ENCODE peak calls at places on chromosomes 6 and 20, in nine cellular contexts. H is neural progenitor cell, Z is aorta, Q is MM.1S, A is GM23248, B is heart left ventricle, T is kidney, O is HepG2, D is pancreas. E is an unnamed sample.

GRCh38 chr20:5513975-5514516 is 197.3 kb upstream of the PROKR2 start:
- DNase-seq in H (no peak), Z (no peak), Q (no peak), A (peak; percentile 58), B (no peak), T (no peak), O (peak; percentile 99), D (no peak), E (no peak)

GRCh38 chr6:24694198-24694597 is 24.8 kb downstream of the C6orf62 start:
- DNase-seq in H (no peak), Z (no peak), Q (no peak), A (no peak), B (no peak), T (no peak), O (no peak), D (no peak), E (no peak)

GRCh38 chr6:22631101-22631500 is 61.7 kb downstream of the HDGFL1 start:
- DNase-seq in H (peak; percentile 18), Z (no peak), Q (no peak), A (no peak), B (no peak), T (no peak), O (no peak), D (no peak), E (no peak)

GRCh38 chr20:18831830-18832229 is 18.2 kb downstream of the SCP2D1 start:
- DNase-seq in H (no peak), Z (no peak), Q (no peak), A (peak; percentile 20), B (no peak), T (no peak), O (no peak), D (no peak), E (no peak)

GRCh38 chr6:43926644-43927524 is 156.9 kb downstream of the VEGFA start:
- DNase-seq in H (peak; percentile 72), Z (peak; percentile 62), Q (no peak), A (peak; percentile 95), B (no peak), T (peak; percentile 92), O (peak; percentile 90), D (peak; percentile 55), E (no peak)

GRCh38 chr20:11229772-11230171 is 556.0 kb upstream of the JAG1 start:
- DNase-seq in H (peak; percentile 37), Z (peak; percentile 82), Q (no peak), A (peak; percentile 96), B (peak; percentile 50), T (no peak), O (no peak), D (peak; percentile 22), E (peak; percentile 30)

GRCh38 chr20:8749986-8750385 is 318.9 kb upstream of the PLCB4 start:
- DNase-seq in H (no peak), Z (no peak), Q (no peak), A (peak; percentile 78), B (no peak), T (no peak), O (no peak), D (no peak), E (no peak)

GRCh38 chr6:74780831-74781230 is 425.0 kb downstream of the COL12A1 start:
- DNase-seq in H (no peak), Z (no peak), Q (no peak), A (no peak), B (no peak), T (no peak), O (no peak), D (no peak), E (no peak)

GRCh38 chr20:48265791-48266190 is 480.5 kb upstream of the SULF2 start:
- DNase-seq in H (no peak), Z (no peak), Q (no peak), A (no peak), B (no peak), T (no peak), O (no peak), D (no peak), E (no peak)

GRCh38 chr6:168102093-168102985 is 23.3 kb upstream of the FRMD1 start:
- DNase-seq in H (no peak), Z (peak; percentile 51), Q (no peak), A (no peak), B (no peak), T (peak; percentile 80), O (no peak), D (peak; percentile 68), E (peak; percentile 16)

GRCh38 chr20:61436674-61437279 is 184.7 kb downstream of the CDH4 start:
- DNase-seq in H (peak; percentile 94), Z (no peak), Q (no peak), A (peak; percentile 51), B (no peak), T (peak; percentile 59), O (no peak), D (no peak), E (no peak)

GRCh38 chr6:167956983-167957492 is 40.4 kb upstream of the KIF25 start:
- DNase-seq in H (no peak), Z (no peak), Q (no peak), A (peak; percentile 4), B (no peak), T (no peak), O (peak; percentile 74), D (no peak), E (no peak)

GRCh38 chr6:93351222-93351621 is 68.1 kb downstream of the EPHA7 start:
- DNase-seq in H (no peak), Z (no peak), Q (no peak), A (no peak), B (no peak), T (no peak), O (no peak), D (no peak), E (no peak)

DNA sequence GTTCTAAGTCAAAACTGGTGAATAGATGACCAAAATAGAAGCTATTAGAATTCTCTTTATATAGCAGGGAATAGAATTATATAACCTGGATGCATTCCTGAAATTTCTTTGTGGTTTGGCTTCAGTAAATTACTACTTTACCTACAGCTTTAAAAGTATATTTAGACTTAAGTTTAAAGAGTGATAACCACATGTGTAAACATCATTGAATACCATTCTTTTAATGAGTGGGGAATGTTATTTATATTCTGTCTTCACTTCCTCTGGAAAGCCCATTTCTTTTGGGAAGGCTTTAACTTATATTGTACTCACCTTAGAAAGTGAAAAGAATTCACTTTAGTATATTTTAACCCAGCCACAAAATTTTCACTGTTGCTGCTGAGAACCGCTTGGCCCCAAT is 39.1 kb downstream of the PLEKHG1 start:
- DNase-seq in H (no peak), Z (no peak), Q (no peak), A (no peak), B (no peak), T (no peak), O (no peak), D (no peak), E (no peak)
- H3K4me1 ChIP-seq in H (no peaks in the 10 kb centered on the region), Z (no peaks in the 10 kb centered on the region), Q (no peaks in the 10 kb centered on the region), A (peaks cover 8% of the 10 kb centered on the region), B (peaks cover 28% of the 10 kb centered on the region), T (peaks cover 22% of the 10 kb centered on the region), O (peaks cover 12% of the 10 kb centered on the region), D (no peaks in the 10 kb centered on the region), E (peaks cover 5% of the 10 kb centered on the region)

GRCh38 chr20:31566658-31567379 is 38.3 kb upstream of the ID1 start:
- DNase-seq in H (no peak), Z (no peak), Q (peak; percentile 87), A (no peak), B (no peak), T (peak; percentile 91), O (no peak), D (peak; percentile 47), E (no peak)
- H3K4me1 ChIP-seq in H (no peaks in the 10 kb centered on the region), Z (no peaks in the 10 kb centered on the region), Q (peaks cover 59% of the 10 kb centered on the region), A (peaks cover 41% of the 10 kb centered on the region), B (peaks cover 27% of the 10 kb centered on the region), T (peaks cover 4% of the 10 kb centered on the region), O (peaks cover 52% of the 10 kb centered on the region), D (no peaks in the 10 kb centered on the region), E (peaks cover 25% of the 10 kb centered on the region)

GRCh38 chr6:158774734-158775449 is 44.3 kb downstream of the EZR start:
- DNase-seq in H (no peak), Z (no peak), Q (no peak), A (no peak), B (no peak), T (no peak), O (no peak), D (no peak), E (no peak)

GRCh38 chr6:158777510-158777909 is 41.7 kb downstream of the EZR start:
- DNase-seq in H (no peak), Z (no peak), Q (no peak), A (no peak), B (no peak), T (no peak), O (no peak), D (no peak), E (no peak)

GRCh38 chr6:158775832-158776231 is 43.3 kb downstream of the EZR start:
- DNase-seq in H (no peak), Z (no peak), Q (no peak), A (no peak), B (no peak), T (no peak), O (no peak), D (no peak), E (no peak)

GRCh38 chr6:158778005-158778527 is 41.1 kb downstream of the EZR start:
- DNase-seq in H (no peak), Z (no peak), Q (no peak), A (no peak), B (no peak), T (no peak), O (no peak), D (no peak), E (no peak)

DNA sequence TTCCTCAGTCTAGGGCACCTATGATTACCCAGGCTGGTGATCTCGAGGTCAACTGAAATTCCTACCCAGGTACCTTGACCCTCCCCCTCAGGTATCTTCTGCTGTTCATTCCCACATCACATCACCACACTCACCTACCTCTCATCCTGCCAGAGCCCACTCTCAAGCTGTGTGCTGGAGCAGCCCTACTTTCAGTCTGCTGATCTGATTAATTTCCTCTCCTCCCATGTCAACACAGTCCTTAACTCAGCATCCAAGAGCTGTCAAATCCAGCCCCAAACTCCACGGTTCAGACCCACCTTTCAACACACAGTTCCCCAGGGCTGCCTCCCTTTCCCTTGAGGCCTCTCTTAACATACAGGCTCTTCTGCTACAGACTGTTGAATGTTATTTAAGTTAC is 42.4 kb downstream of the EZR start:
- DNase-seq in H (no peak), Z (no peak), Q (no peak), A (no peak), B (no peak), T (no peak), O (no peak), D (no peak), E (no peak)
- H3K4me1 ChIP-seq in H (no peaks in the 10 kb centered on the region), Z (no peaks in the 10 kb centered on the region), Q (no peaks in the 10 kb centered on the region), A (peaks cover 13% of the 10 kb centered on the region), B (peaks cover 6% of the 10 kb centered on the region), T (peaks cover 8% of the 10 kb centered on the region), O (no peaks in the 10 kb centered on the region), D (peaks cover 14% of the 10 kb centered on the region), E (no peaks in the 10 kb centered on the region)

DNA sequence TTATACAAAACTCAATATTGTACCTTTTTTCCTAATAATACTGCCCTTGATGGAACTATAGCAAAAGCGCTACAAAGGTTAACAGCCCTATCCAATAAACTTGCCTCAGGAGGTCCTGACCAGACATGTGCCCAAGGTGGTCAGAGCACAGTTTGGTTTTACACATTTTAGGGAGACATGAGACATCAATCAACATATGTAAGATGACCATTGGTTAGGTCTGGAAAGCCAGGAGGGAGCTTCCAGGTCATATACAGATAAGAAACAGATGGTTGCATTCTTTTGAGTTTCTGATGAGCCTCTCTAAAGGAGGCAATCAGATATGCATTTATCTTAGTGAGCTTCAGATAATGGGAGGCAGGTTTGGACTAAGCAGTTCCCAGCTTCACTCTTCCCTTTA is 91.6 kb downstream of the PLG start:
- DNase-seq in H (no peak), Z (no peak), Q (no peak), A (no peak), B (no peak), T (no peak), O (no peak), D (no peak), E (no peak)
- H3K4me1 ChIP-seq in H (no peaks in the 10 kb centered on the region), Z (no peaks in the 10 kb centered on the region), Q (peaks cover 4% of the 10 kb centered on the region), A (no peaks in the 10 kb centered on the region), B (no peaks in the 10 kb centered on the region), T (no peaks in the 10 kb centered on the region), O (no peaks in the 10 kb centered on the region), D (no peaks in the 10 kb centered on the region), E (no peaks in the 10 kb centered on the region)

GRCh38 chr20:37804584-37805566 is 98.1 kb upstream of the VSTM2L start:
- DNase-seq in H (no peak), Z (no peak), Q (no peak), A (no peak), B (no peak), T (no peak), O (no peak), D (no peak), E (no peak)
- H3K4me1 ChIP-seq in H (peaks cover 17% of the 10 kb centered on the region), Z (no peaks in the 10 kb centered on the region), Q (no peaks in the 10 kb centered on the region), A (no peaks in the 10 kb centered on the region), B (peaks cover 3% of the 10 kb centered on the region), T (no peaks in the 10 kb centered on the region), O (no peaks in the 10 kb centered on the region), D (no peaks in the 10 kb centered on the region), E (no peaks in the 10 kb centered on the region)

E was measured in psoas muscle.